ENCODE peak calls at places on chromosomes 2 and 18, in ten cellular contexts. U is HT1080; J is A549; B is kidney glomerular epithelial cell; O is suprapubic skin; W is sigmoid colon; I is Peyer's patch; C is EL; A is stromal cell of bone marrow; H is CD8-positive, alpha-beta memory T cell. R is an unnamed sample.

GRCh38 chr2:197599285-197599965 is 76.0 kb downstream of the RFTN2 start:
- DNase-seq in U (peak), J (peak), B (no peak), O (no peak), W (no peak), I (no peak), C (peak), A (peak), H (peak), R (no peak)

GRCh38 chr2:78977661-78978145 is 47.8 kb upstream of the REG3G start:
- DNase-seq in U (no peak), J (no peak), B (no peak), O (no peak), W (no peak), I (no peak), C (no peak), A (no peak), H (no peak), R (no peak)

GRCh38 chr2:233185320-233185719 is 66.2 kb upstream of the ATG16L1 start:
- DNase-seq in U (no peak), J (no peak), B (no peak), O (no peak), W (no peak), I (no peak), C (no peak), A (no peak), H (no peak), R (no peak)

GRCh38 chr2:158509928-158510797 is 53.4 kb downstream of the PKP4 start:
- DNase-seq in U (peak), J (no peak), B (no peak), O (no peak), W (no peak), I (no peak), C (peak), A (no peak), H (no peak), R (no peak)

GRCh38 chr18:74256190-74256589 is 35.6 kb downstream of the CYB5A start:
- DNase-seq in U (no peak), J (no peak), B (no peak), O (no peak), W (no peak), I (no peak), C (no peak), A (no peak), H (no peak), R (no peak)

GRCh38 chr2:108594982-108595464 is 60.8 kb downstream of the LIMS1 start:
- DNase-seq in U (peak), J (peak), B (peak), O (no peak), W (no peak), I (no peak), C (peak), A (no peak), H (no peak), R (no peak)

GRCh38 chr2:150144546-150145305 is 342.7 kb downstream of the RND3 start:
- DNase-seq in U (peak), J (no peak), B (no peak), O (no peak), W (no peak), I (no peak), C (peak), A (no peak), H (no peak), R (no peak)

GRCh38 chr18:13437801-13438506 is 219.4 kb downstream of the LDLRAD4 start:
- DNase-seq in U (no peak), J (no peak), B (peak), O (no peak), W (peak), I (peak), C (no peak), A (no peak), H (peak), R (no peak)

GRCh38 chr18:75524852-75525251 is 97.3 kb upstream of the SMIM21 start:
- DNase-seq in U (no peak), J (no peak), B (no peak), O (peak), W (no peak), I (no peak), C (no peak), A (no peak), H (no peak), R (no peak)

GRCh38 chr2:218456849-218457248 is 37.9 kb downstream of the VIL1 start:
- DNase-seq in U (no peak), J (no peak), B (no peak), O (no peak), W (no peak), I (no peak), C (no peak), A (no peak), H (no peak), R (no peak)

GRCh38 chr2:140863713-140864112 is 1267.1 kb downstream of the LRP1B start:
- DNase-seq in U (peak), J (peak), B (peak), O (no peak), W (no peak), I (no peak), C (peak), A (peak), H (no peak), R (no peak)

GRCh38 chr2:231037731-231038482 is 584 bp downstream of the C2orf72 start:
- DNase-seq in U (no peak), J (peak), B (peak), O (no peak), W (no peak), I (no peak), C (peak), A (no peak), H (no peak), R (peak)

GRCh38 chr2:242060212-242060835 is 190.8 kb downstream of the RTP5 start:
- DNase-seq in U (peak), J (no peak), B (peak), O (no peak), W (peak), I (no peak), C (peak), A (peak), H (no peak), R (no peak)

GRCh38 chr2:200373973-200374416 is 67.5 kb downstream of the SPATS2L start:
- DNase-seq in U (peak), J (no peak), B (peak), O (no peak), W (no peak), I (no peak), C (no peak), A (no peak), H (peak), R (no peak)

GRCh38 chr2:166333809-166334208 is 41.9 kb downstream of the SCN9A start:
- DNase-seq in U (no peak), J (no peak), B (no peak), O (no peak), W (no peak), I (no peak), C (peak), A (no peak), H (no peak), R (no peak)

GRCh38 chr2:54456526-54457325 is 599 bp downstream of the SPTBN1 start:
- DNase-seq in U (peak), J (peak), B (no peak), O (no peak), W (peak), I (no peak), C (peak), A (no peak), H (no peak), R (peak)

GRCh38 chr18:45102863-45103262 is 422.2 kb downstream of the SETBP1 start:
- DNase-seq in U (no peak), J (no peak), B (no peak), O (no peak), W (no peak), I (peak), C (no peak), A (no peak), H (no peak), R (no peak)

GRCh38 chr2:118539290-118539689 is 308.2 kb downstream of the EN1 start:
- DNase-seq in U (peak), J (peak), B (no peak), O (no peak), W (no peak), I (no peak), C (peak), A (peak), H (no peak), R (peak)

GRCh38 chr2:168752361-168752760 is 50.1 kb upstream of the NOSTRIN start:
- DNase-seq in U (no peak), J (no peak), B (no peak), O (no peak), W (no peak), I (no peak), C (no peak), A (no peak), H (no peak), R (no peak)

GRCh38 chr2:176729706-176730569 is 460.7 kb downstream of the MTX2 start:
- DNase-seq in U (no peak), J (no peak), B (no peak), O (no peak), W (no peak), I (no peak), C (no peak), A (peak), H (no peak), R (peak)

GRCh38 chr2:109393211-109393610 is 220.6 kb downstream of the SEPTIN10 start:
- DNase-seq in U (no peak), J (no peak), B (no peak), O (no peak), W (no peak), I (no peak), C (no peak), A (no peak), H (no peak), R (no peak)

GRCh38 chr2:19120941-19121750 is 237.3 kb downstream of the OSR1 start:
- DNase-seq in U (peak), J (no peak), B (peak), O (peak), W (no peak), I (no peak), C (peak), A (peak), H (no peak), R (no peak)

GRCh38 chr18:44651918-44652317 is 28.8 kb upstream of the SETBP1 start:
- DNase-seq in U (no peak), J (no peak), B (no peak), O (no peak), W (no peak), I (no peak), C (peak), A (no peak), H (no peak), R (no peak)

GRCh38 chr18:26723986-26724385 is 141.5 kb downstream of the AQP4 start:
- DNase-seq in U (no peak), J (no peak), B (no peak), O (no peak), W (no peak), I (no peak), C (no peak), A (no peak), H (no peak), R (no peak)

GRCh38 chr2:56288863-56289580 is 105.2 kb downstream of the CCDC85A start:
- DNase-seq in U (no peak), J (no peak), B (no peak), O (no peak), W (no peak), I (no peak), C (peak), A (no peak), H (no peak), R (no peak)

GRCh38 chr18:51666717-51667320 is 469.3 kb upstream of the MEX3C start:
- DNase-seq in U (peak), J (peak), B (no peak), O (no peak), W (peak), I (no peak), C (no peak), A (no peak), H (no peak), R (peak)

GRCh38 chr2:181239400-181239799 is 217.8 kb upstream of the ITGA4 start:
- DNase-seq in U (peak), J (peak), B (no peak), O (no peak), W (no peak), I (no peak), C (no peak), A (no peak), H (no peak), R (no peak)

GRCh38 chr2:37148325-37148724 is 8.5 kb downstream of the EIF2AK2 start:
- DNase-seq in U (no peak), J (no peak), B (no peak), O (no peak), W (no peak), I (no peak), C (no peak), A (no peak), H (no peak), R (no peak)

GRCh38 chr18:12890500-12890899 is 6.5 kb upstream of the PTPN2 start:
- DNase-seq in U (peak), J (peak), B (no peak), O (no peak), W (no peak), I (no peak), C (no peak), A (no peak), H (no peak), R (no peak)

GRCh38 chr2:235492850-235493344 is 946 bp upstream of the AGAP1 start:
- DNase-seq in U (no peak), J (no peak), B (no peak), O (no peak), W (no peak), I (no peak), C (peak), A (no peak), H (no peak), R (no peak)

GRCh38 chr18:48398074-48398473 is 11.1 kb downstream of the ZBTB7C start:
- DNase-seq in U (no peak), J (no peak), B (no peak), O (no peak), W (no peak), I (no peak), C (no peak), A (no peak), H (no peak), R (no peak)